ENCODE peak calls at places on chromosome 17, in four cellular contexts. H, Q, R and G are unnamed samples.

GRCh38 chr17:39626671-39627169 is at the start of gene PPP1R1B:
- DNase-seq in Q (no peak), R (no peak), H (no peak), G (no peak)

GRCh38 chr17:61583660-61584264 is 7.3 kb downstream of the NACA2 start:
- DNase-seq in R (no peak), Q (no peak), H (no peak), G (no peak)

GRCh38 chr17:35801583-35802224 is 6.3 kb upstream of the MMP28 start:
- DNase-seq in Q (no peak), H (peak), R (no peak), G (no peak)

GRCh38 chr17:11935734-11936406 is 61.4 kb downstream of the ZNF18 start:
- DNase-seq in H (no peak), R (no peak), Q (no peak), G (peak)

GRCh38 chr17:45256114-45256966 is 5.6 kb downstream of the SPATA32 start:
- DNase-seq in H (no peak), R (no peak), Q (no peak), G (no peak)

GRCh38 chr17:72244494-72244893 is 123.7 kb downstream of the SOX9 start:
- DNase-seq in Q (no peak), H (no peak), R (no peak), G (no peak)

GRCh38 chr17:15264542-15264941 is 584 bp downstream of the PMP22 start:
- DNase-seq in Q (no peak), R (no peak), H (no peak), G (no peak)

GRCh38 chr17:41773190-41773588 is 13.3 kb downstream of the JUP start:
- DNase-seq in Q (no peak), H (no peak), R (peak), G (peak)

GRCh38 chr17:77404812-77405581 is 264.2 kb downstream of the SEC14L1 start:
- DNase-seq in H (peak), R (no peak), Q (peak), G (peak)

GRCh38 chr17:79843917-79844815 is 4.9 kb upstream of the CBX4 start:
- DNase-seq in H (no peak), R (peak), Q (no peak), G (peak)

GRCh38 chr17:80970044-80970761 is 21.4 kb upstream of the CHMP6 start:
- DNase-seq in H (no peak), Q (peak), R (peak), G (no peak)

GRCh38 chr17:57462007-57462579 is 205.8 kb downstream of the MSI2 start:
- DNase-seq in Q (no peak), R (no peak), H (no peak), G (no peak)

GRCh38 chr17:45428050-45428953 is 4.4 kb downstream of the ARHGAP27 start:
- DNase-seq in H (peak), Q (peak), R (peak), G (peak)

GRCh38 chr17:72788950-72789585 is 303.4 kb downstream of the SLC39A11 start:
- DNase-seq in R (no peak), Q (no peak), H (no peak), G (no peak)

GRCh38 chr17:6092182-6092922 is 22.2 kb downstream of the WSCD1 start:
- DNase-seq in Q (no peak), R (no peak), H (no peak), G (no peak)

GRCh38 chr17:12089809-12090384 is 69.2 kb downstream of the MAP2K4 start:
- DNase-seq in H (no peak), Q (no peak), R (no peak), G (peak)

GRCh38 chr17:50290074-50290702 is 15.9 kb downstream of the TMEM92 start:
- DNase-seq in Q (no peak), R (peak), H (peak), G (peak)

GRCh38 chr17:32310927-32311568 is 30.9 kb downstream of the C17orf75 start:
- DNase-seq in R (no peak), Q (no peak), H (no peak), G (no peak)

GRCh38 chr17:1019451-1019850 is 22.5 kb downstream of the TIMM22 start:
- DNase-seq in R (no peak), H (no peak), Q (no peak), G (no peak)

GRCh38 chr17:66533572-66533971 is 231.2 kb downstream of the PRKCA start:
- DNase-seq in Q (no peak), R (peak), H (no peak), G (no peak)

GRCh38 chr17:29722411-29723198 is 99.9 kb upstream of the CORO6 start:
- DNase-seq in Q (peak), H (peak), R (no peak), G (no peak)

GRCh38 chr17:39775075-39775474 is 37.3 kb downstream of the GRB7 start:
- DNase-seq in H (no peak), R (no peak), Q (no peak), G (no peak)

GRCh38 chr17:1792495-1793446 is 30.9 kb downstream of the SERPINF1 start:
- DNase-seq in Q (no peak), H (no peak), R (no peak), G (no peak)

DNA sequence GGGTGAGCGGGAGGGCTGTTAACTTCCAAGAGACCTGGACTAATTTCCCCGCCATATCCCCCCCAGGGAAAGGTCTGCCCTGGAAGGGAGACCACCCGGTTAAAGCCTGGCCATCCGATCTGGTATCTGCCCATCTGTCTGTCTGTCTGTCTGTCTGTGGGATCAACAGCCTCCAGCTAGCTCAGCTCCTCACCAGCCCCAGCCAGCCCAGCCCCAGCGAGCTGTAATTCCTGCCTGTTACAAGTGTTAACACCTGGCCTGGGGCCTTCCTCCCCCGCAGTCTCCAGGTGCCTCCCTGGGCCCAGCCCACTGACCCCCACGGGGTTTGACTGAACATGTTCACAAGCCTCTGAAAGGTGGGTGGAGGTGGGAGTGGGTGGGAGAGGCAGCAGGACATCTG is 4.0 kb downstream of the WNT3 start:
- DNase-seq in H (no peak), Q (no peak), R (no peak), G (no peak)
- TF ChIP-seq POLR2A in H (no peak), Q (no peak), R (no peak), G (no peak)

GRCh38 chr17:68457539-68458259 is 403 bp upstream of the WIPI1 start:
- DNase-seq in Q (peak), H (peak), R (peak), G (peak)

GRCh38 chr17:68457168-68457538 is at the start of gene WIPI1:
- DNase-seq in H (no peak), Q (no peak), R (peak), G (no peak)

GRCh38 chr17:68455756-68456528 is 1.4 kb downstream of the WIPI1 start:
- DNase-seq in H (no peak), Q (no peak), R (no peak), G (peak)

GRCh38 chr17:68458260-68459029 is 1.1 kb upstream of the WIPI1 start:
- DNase-seq in H (no peak), Q (no peak), R (no peak), G (no peak)

GRCh38 chr17:68456529-68457167 is 648 bp downstream of the WIPI1 start:
- DNase-seq in Q (no peak), R (peak), H (peak), G (peak)
- TF ChIP-seq POLR2A in Q (no peak), R (peak), H (no peak), G (no peak)

GRCh38 chr17:8152112-8152775 is at the start of gene PER1:
- DNase-seq in H (peak), R (peak), Q (peak), G (peak)

GRCh38 chr17:8151641-8152111 is 528 bp downstream of the PER1 start:
- DNase-seq in H (peak), Q (no peak), R (peak), G (no peak)

GRCh38 chr17:8151120-8151640 is 1.0 kb downstream of the PER1 start:
- DNase-seq in Q (peak), R (peak), H (peak), G (no peak)

GRCh38 chr17:8149419-8150193 is 2.6 kb downstream of the PER1 start:
- DNase-seq in R (peak), Q (no peak), H (no peak), G (no peak)

DNA sequence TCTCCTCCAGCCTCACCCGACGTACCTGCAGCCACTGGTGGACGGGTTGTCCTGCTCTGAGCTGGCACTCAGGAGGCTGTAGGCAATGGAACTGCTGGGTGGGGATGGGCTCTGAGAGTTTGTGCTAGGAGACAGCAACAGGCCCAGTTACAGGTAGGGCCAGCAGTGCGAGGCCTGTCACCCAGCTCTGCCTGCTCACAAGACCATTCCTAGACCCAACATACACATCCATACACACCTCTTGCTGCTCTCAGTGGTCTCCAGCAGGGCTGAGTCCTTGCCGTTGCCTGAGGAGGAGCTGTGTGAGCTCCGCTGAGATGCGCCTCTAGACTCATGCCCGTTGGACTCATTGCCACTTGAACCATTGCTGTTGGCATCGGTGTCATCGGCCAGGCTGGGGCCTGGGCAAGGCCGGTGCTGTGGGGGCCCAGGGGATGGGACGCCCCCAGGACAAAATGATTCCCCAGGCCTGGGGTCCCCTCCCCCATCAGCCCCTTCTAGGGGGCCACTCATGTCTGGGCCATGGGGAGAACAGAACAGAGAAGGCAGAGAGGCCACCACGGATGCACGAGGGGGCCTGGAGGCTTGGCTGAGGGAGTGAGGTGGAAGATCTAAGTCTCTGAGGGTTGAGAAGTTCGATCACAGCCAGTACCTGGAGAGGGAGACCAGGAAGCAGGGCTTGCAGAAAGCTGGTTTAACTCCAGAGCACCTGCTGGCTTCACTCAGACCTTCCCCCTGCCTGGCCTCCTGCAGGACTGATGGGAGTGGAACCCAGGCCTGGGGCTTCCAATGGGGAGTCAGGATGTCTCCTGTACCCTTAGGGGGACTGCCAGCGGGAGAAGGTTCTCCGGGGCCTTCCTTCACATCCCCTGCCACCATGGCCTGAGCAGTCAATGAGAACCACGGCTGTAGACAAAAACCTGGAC is 1.7 kb downstream of the PER1 start:
- DNase-seq in H (no peak), R (peak), Q (no peak), G (no peak)
- TF ChIP-seq POLR2A in H (no peak), R (no peak), Q (no peak), G (no peak)

GRCh38 chr17:58513913-58514794 is at the start of gene MTMR4:
- DNase-seq in R (peak), Q (peak), H (peak), G (peak)
- TF ChIP-seq POLR2A in R (no peak), Q (peak), H (no peak), G (peak)

GRCh38 chr17:17851101-17851500 is 14.3 kb upstream of the SREBF1 start:
- DNase-seq in R (no peak), Q (no peak), H (no peak), G (no peak)
- TF ChIP-seq POLR2A in R (no peak), Q (no peak), H (no peak), G (no peak)

DNA sequence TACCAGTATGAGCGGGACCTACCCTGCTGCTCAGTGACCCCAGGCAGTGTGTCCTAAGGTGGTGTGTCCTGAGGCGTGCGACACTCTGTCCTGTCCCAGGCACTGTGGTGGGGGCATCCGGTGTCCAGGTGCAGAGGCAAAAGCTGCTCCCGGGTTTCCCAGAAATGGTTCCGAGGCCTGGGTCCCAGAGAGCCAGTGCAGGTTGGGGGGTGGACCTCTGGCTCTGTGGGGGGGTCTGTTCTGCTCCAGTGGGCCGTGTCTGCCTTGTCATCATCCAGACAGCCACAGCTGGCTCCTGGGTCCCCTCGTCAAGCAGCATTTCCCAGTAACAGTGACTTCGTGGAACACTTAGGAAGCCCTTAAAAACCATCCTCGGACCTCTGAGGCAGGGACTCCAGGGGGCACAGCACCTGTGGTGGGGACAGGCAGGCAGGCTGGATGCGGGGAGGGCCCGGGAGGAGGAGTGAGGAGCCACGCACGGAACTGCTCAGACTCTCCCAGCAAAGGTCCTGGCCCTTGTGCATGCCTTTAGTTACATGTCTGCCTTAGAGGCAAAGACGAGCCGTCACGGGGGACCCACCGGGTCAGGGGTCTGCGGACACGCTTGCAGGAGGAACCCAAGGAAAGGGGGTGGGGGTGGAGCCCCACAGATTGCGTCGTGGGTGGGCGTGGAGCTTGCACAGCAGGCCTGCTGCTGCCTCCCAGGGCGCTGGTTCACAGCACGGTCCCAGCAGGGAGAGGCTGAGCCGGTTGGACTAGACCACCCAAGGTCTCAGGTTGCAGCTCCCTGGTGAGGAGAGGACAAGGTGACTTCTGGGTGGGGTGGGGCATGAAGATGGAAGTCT is 5.6 kb downstream of the SLC16A3 start:
- DNase-seq in R (peak), H (peak), Q (no peak), G (no peak)
- TF ChIP-seq POLR2A in R (no peak), H (no peak), Q (no peak), G (no peak)

DNA sequence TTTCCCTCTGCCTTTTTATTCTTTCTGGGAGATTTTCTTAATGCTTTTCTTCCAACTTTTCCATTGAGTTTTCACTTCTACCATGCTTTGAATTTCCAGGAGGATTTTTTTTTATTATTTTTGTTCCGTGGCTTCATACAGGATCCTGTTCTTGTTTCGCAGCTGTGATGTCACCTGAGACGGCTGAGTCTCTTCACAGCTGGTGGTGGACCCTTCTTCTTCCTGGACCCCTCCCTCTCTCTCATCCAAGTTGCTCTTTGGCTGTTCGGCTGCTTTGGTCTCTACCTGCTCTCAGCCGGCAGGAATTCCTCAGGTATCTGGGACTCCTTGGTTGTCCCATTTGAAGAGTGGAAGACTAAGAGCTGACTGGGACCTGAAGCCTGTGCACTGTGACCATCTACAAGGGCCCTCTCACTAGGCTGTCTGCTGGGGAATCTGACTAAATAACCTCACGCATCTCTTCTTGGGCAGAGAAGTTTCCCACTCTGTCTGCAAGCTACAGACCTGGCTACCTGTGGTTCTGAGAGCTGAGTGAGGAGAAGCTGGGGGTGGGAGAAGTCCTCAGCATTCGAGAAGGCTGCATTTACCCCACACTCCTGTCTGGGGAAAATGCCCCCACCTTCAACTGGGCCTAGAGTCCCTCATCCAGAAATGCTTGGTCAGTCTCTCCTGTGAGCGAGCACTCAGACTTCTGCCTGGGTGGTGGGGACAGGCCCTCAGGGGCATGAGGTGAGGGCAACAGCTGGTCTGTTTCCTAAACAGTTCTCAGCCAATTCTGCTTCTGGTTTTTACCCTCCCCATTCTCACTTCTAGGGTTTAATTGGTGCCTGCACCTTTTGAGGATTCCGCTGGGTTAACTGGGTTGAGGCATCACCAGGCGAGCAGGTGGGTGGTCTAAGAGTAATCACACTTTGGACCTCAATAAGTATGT is 98.8 kb downstream of the CYTH1 start:
- DNase-seq in Q (no peak), H (no peak), R (no peak), G (no peak)
- TF ChIP-seq POLR2A in Q (no peak), H (no peak), R (no peak), G (no peak)

DNA sequence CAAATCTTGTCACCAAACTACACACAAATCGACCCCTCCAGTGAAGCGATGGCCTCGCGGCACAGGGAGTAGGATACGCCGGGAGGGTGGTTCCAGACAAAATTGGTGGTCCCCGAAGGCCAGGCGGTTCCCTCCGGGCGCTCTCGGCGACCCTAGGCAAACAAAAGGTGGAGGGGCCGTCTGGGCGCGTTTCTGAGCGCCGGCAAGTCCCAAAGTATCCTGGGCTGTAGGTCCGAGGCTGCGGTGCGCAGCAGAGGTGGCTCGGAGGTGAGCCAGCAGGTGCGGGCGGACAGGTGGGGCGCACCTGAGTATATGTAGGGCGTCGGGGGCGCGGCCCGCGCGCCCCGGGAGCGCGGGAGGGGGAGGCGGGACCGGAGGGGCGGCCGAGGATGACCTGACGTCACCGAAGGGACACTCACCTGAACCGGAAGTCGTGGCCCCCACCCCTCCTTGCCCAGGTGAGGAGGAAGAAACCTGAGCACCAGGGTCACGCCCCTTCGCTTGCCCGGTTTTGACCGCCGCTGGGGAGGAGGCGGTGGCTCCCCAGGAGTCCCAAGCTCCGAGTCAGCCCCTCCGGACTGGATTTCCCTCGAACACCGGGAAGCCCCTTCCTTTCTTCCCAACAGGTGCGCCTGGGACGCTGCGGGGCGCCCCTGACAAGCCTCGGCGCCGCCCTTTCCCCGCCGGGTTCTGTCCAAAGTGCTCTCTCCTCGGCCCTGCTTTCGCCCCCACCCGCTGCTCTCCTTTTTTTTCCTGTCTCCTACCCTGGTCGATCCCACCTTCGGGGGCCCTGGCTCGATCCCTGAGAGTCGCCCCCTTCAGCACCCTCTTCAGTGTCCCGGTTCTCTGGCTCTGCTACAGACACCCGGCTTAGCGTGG is at the start of gene CLDN7:
- DNase-seq in Q (no peak), H (peak), R (no peak), G (no peak)
- TF ChIP-seq POLR2A in Q (no peak), H (peak), R (no peak), G (no peak)

GRCh38 chr17:20156196-20157077 is 147.3 kb downstream of the SPECC1 start:
- DNase-seq in R (peak), H (peak), Q (peak), G (peak)
- TF ChIP-seq POLR2A in R (no peak), H (no peak), Q (peak), G (no peak)